ENCODE peak calls at places on chromosomes 12 and 14, in four cellular contexts. N is K562, L is endothelial cell of umbilical vein, A is IMR-90. K is an unnamed sample.

GRCh38 chr14:62739647-62740046 is 305.6 kb downstream of the KCNH5 start:
- DNase-seq in N (no peak), L (no peak), A (no peak), K (no peak)

GRCh38 chr14:103514596-103515421 is 7.8 kb downstream of the CKB start:
- DNase-seq in N (no peak), L (no peak), A (no peak), K (no peak)

GRCh38 chr12:61713121-61713520 is 547.1 kb upstream of the USP15 start:
- DNase-seq in N (no peak), L (no peak), A (no peak), K (no peak)

GRCh38 chr12:10130042-10130441 is at the start of gene CLEC7A:
- DNase-seq in N (no peak), L (peak; percentile 9), A (no peak), K (peak; percentile 73)

GRCh38 chr12:57727758-57728395 is 10.7 kb downstream of the AGAP2 start:
- DNase-seq in N (no peak), L (no peak), A (no peak), K (no peak)

GRCh38 chr14:24255931-24256696 is 6.9 kb downstream of the TGM1 start:
- DNase-seq in N (peak; percentile 90), L (no peak), A (no peak), K (no peak)

GRCh38 chr12:13573698-13574321 is 377.3 kb downstream of the EMP1 start:
- DNase-seq in N (no peak), L (no peak), A (peak; percentile 58), K (no peak)

GRCh38 chr14:67487937-67488893 is at the start of gene TMEM229B:
- DNase-seq in N (no peak), L (no peak), A (no peak), K (peak; percentile 94)

GRCh38 chr14:104309657-104310369 is 171.4 kb downstream of the KIF26A start:
- DNase-seq in N (no peak), L (no peak), A (no peak), K (no peak)

GRCh38 chr12:5912011-5912410 is 33.0 kb downstream of the ANO2 start:
- DNase-seq in N (no peak), L (no peak), A (no peak), K (no peak)

GRCh38 chr12:63420206-63420644 is 248.1 kb downstream of the DPY19L2 start:
- DNase-seq in N (peak; percentile 67), L (peak; percentile 80), A (peak; percentile 59), K (peak; percentile 24)

GRCh38 chr12:39235990-39236767 is 206.7 kb downstream of the KIF21A start:
- DNase-seq in N (no peak), L (peak; percentile 10), A (no peak), K (no peak)

GRCh38 chr14:56963381-56963780 is 153.1 kb upstream of the OTX2 start:
- DNase-seq in N (no peak), L (no peak), A (no peak), K (no peak)

GRCh38 chr14:88612981-88613380 is 50.1 kb downstream of the ZC3H14 start:
- DNase-seq in N (no peak), L (peak; percentile 19), A (peak; percentile 4), K (no peak)

GRCh38 chr12:20711846-20712245 is 16.7 kb downstream of the SLCO1C1 start:
- DNase-seq in N (no peak), L (no peak), A (no peak), K (no peak)

GRCh38 chr12:9751204-9752144 is 9.2 kb downstream of the CD69 start:
- DNase-seq in N (peak; percentile 22), L (peak; percentile 63), A (peak; percentile 16), K (no peak)

GRCh38 chr12:15842106-15842505 is 40.1 kb upstream of the STRAP start:
- DNase-seq in N (no peak), L (no peak), A (peak; percentile 98), K (no peak)

GRCh38 chr12:65823481-65824313 is 586 bp upstream of the HMGA2 start:
- DNase-seq in N (no peak), L (peak; percentile 60), A (peak; percentile 58), K (no peak)

GRCh38 chr12:12017135-12017581 is 53.6 kb upstream of the BCL2L14 start:
- DNase-seq in N (no peak), L (no peak), A (no peak), K (no peak)

GRCh38 chr14:37550511-37550910 is 44.5 kb downstream of the FOXA1 start:
- DNase-seq in N (no peak), L (no peak), A (peak; percentile 88), K (no peak)

GRCh38 chr14:81436296-81437138 is 36.4 kb upstream of the STON2 start:
- DNase-seq in N (peak; percentile 94), L (peak; percentile 56), A (peak; percentile 45), K (no peak)

GRCh38 chr14:101973356-101973755 is 9.0 kb downstream of the DYNC1H1 start:
- DNase-seq in N (no peak), L (peak; percentile 42), A (no peak), K (no peak)
- H4K20me1 ChIP-seq in N (peaks cover 7% of the 10 kb centered on the region), L (no peaks in the 10 kb centered on the region), A (peaks cover 68% of the 10 kb centered on the region), K (no peaks in the 10 kb centered on the region)

GRCh38 chr12:121787063-121787774 is 6.3 kb downstream of the RHOF start:
- DNase-seq in N (no peak), L (no peak), A (no peak), K (no peak)

GRCh38 chr12:121784460-121784859 is 9.0 kb downstream of the RHOF start:
- DNase-seq in N (no peak), L (peak; percentile 69), A (peak; percentile 93), K (no peak)

GRCh38 chr12:121783771-121784170 is 9.7 kb downstream of the RHOF start:
- DNase-seq in N (no peak), L (no peak), A (no peak), K (no peak)

GRCh38 chr12:121788176-121788818 is 5.2 kb downstream of the RHOF start:
- DNase-seq in N (no peak), L (no peak), A (no peak), K (no peak)

GRCh38 chr12:121786441-121786825 is 7.1 kb downstream of the RHOF start:
- DNase-seq in N (no peak), L (peak; percentile 42), A (peak; percentile 94), K (no peak)
- TF ChIP-seq FOS in N (no peak), L (peak; percentile 41), A (peak; percentile 76), K (no peak)

GRCh38 chr12:104299842-104300481 is 3.6 kb upstream of the EID3 start:
- DNase-seq in N (no peak), L (no peak), A (no peak), K (no peak)
- H4K20me1 ChIP-seq in N (peaks cover 8% of the 10 kb centered on the region), L (peaks cover 36% of the 10 kb centered on the region), A (peaks cover 99% of the 10 kb centered on the region), K (no peaks in the 10 kb centered on the region)

DNA sequence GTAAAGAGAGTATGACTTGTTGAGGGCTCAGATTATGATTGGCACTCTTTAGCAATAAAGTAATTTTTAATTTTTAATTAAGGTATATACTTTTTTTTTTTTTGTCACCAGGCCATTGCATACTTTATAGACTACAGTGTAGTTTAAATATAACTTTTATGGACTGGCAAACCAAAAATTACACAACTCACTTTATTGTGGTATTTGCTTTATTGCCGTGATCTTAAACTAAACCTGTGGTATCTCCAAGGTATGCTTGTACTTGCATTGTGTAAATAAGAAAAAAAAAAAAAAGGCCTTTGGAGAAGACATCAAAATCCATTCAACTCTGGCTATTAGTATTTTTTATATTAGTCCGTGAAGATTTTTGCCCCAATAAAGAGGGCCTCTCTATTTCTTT is 646.7 kb upstream of the FOXG1 start:
- DNase-seq in N (no peak), L (no peak), A (no peak), K (no peak)
- TF ChIP-seq FOS in N (no peak), L (no peak), A (no peak), K (no peak)

DNA sequence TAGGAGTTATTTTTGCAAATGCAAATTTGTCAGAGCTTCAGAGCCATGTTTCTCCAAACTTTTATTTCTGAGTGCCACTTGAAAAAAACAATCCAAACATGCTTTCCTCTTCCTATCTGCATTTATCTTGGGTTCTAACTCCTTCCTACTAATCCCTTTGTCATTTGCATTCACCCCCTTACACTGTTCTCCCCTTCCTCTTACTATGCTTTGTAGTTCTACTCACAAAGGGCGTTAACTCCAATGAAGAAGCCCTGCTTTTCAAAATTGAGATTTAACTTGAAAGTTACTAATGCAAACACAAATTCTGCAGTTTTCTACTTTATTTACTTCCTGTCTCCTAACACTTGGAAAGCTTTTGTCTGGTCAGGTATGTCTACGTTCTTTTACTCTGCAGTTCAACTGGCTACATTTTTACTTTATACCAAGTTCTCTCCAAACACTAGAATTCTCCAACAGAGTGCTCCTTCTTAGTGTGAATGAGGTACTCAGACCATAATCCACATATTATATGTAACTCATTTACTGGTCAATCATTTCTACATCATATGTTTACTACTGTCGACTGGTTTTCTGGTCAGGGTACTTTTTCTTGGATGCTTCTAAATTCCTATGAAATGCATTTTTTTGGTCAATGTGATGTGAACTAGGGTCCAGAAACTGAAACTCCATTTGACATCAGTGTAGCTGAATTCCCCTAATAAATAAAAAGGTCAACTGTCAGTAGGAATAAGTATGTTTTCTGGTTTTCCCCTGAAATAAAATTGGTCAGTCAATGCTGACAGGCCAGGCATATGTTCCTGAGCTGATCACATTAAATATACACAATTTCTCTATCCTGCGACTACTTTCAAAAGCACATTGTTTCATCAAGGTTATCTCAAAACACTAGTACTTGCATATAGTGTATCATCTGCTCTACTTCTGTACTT is 51.2 kb upstream of the OR5AU1 start:
- DNase-seq in N (no peak), L (no peak), A (no peak), K (no peak)
- H4K20me1 ChIP-seq in N (no peaks in the 10 kb centered on the region), L (peaks cover 5% of the 10 kb centered on the region), A (peaks cover 11% of the 10 kb centered on the region), K (no peaks in the 10 kb centered on the region)

GRCh38 chr14:100321473-100322137 is 1.5 kb upstream of the SLC25A47 start:
- DNase-seq in N (no peak), L (no peak), A (no peak), K (no peak)

GRCh38 chr14:100317389-100317788 is 5.8 kb upstream of the SLC25A47 start:
- DNase-seq in N (no peak), L (no peak), A (no peak), K (no peak)

GRCh38 chr14:100314724-100315123 is 8.4 kb upstream of the SLC25A47 start:
- DNase-seq in N (no peak), L (no peak), A (no peak), K (no peak)

GRCh38 chr14:100320157-100320856 is 2.8 kb upstream of the SLC25A47 start:
- DNase-seq in N (no peak), L (no peak), A (no peak), K (no peak)

GRCh38 chr14:100317897-100318808 is 5.0 kb upstream of the SLC25A47 start:
- DNase-seq in N (peak; percentile 77), L (peak; percentile 70), A (peak; percentile 26), K (no peak)
- TF ChIP-seq FOS in N (no peak), L (no peak), A (no peak), K (no peak)